ENCODE peak calls at places on chromosomes 3 and 15, in seven cellular contexts. T is K562, M is HCT116, J is SK-N-SH, O is H1, R is Panc1, N is GM12878. F is an unnamed sample.

GRCh38 chr15:86121568-86121967 is 41.9 kb downstream of the AGBL1 start:
- DNase-seq in R (no peak), O (no peak), T (no peak), N (no peak), M (no peak), J (no peak), F (peak)

GRCh38 chr3:132785292-132785691 is 63.1 kb upstream of the NPHP3 start:
- DNase-seq in T (no peak), N (no peak), M (no peak), J (no peak), R (no peak), O (no peak), F (no peak)

GRCh38 chr3:48077835-48078234 is 61.6 kb upstream of the MAP4 start:
- DNase-seq in N (no peak), T (no peak), M (no peak), O (no peak), R (no peak), J (no peak), F (no peak)

GRCh38 chr15:91885714-91886265 is 32.3 kb downstream of the SLCO3A1 start:
- DNase-seq in R (no peak), O (peak), N (no peak), J (peak), T (no peak), M (no peak), F (no peak)

GRCh38 chr15:101369676-101370075 is 74.6 kb upstream of the SNRPA1 start:
- DNase-seq in M (no peak), J (no peak), R (no peak), N (no peak), T (no peak), O (peak), F (no peak)

GRCh38 chr15:48674876-48675275 is 29.4 kb upstream of the FBN1 start:
- DNase-seq in J (no peak), M (no peak), R (no peak), N (no peak), T (no peak), O (no peak), F (no peak)

GRCh38 chr15:72155021-72155621 is 36.9 kb downstream of the SENP8 start:
- DNase-seq in R (no peak), T (no peak), M (no peak), J (peak), N (no peak), O (peak), F (no peak)

GRCh38 chr3:152257246-152258074 is 11.3 kb upstream of the MBNL1 start:
- DNase-seq in J (no peak), O (no peak), T (no peak), M (no peak), N (peak), R (no peak), F (no peak)

GRCh38 chr3:20608054-20608738 is 422.2 kb upstream of the SGO1 start:
- DNase-seq in N (no peak), T (no peak), R (no peak), J (no peak), M (no peak), O (no peak), F (no peak)

GRCh38 chr15:62219799-62220198 is 54.7 kb upstream of the C2CD4B start:
- DNase-seq in M (no peak), R (no peak), J (no peak), N (no peak), O (no peak), T (no peak), F (no peak)

GRCh38 chr3:58585994-58586393 is 8.8 kb upstream of the FAM107A start:
- DNase-seq in M (no peak), N (no peak), O (no peak), J (no peak), T (no peak), R (no peak), F (no peak)

GRCh38 chr3:168878655-168879054 is 782.9 kb upstream of the GOLIM4 start:
- DNase-seq in R (no peak), T (no peak), O (no peak), M (no peak), J (no peak), N (no peak), F (no peak)

GRCh38 chr3:11434697-11435096 is 162.5 kb downstream of the ATG7 start:
- DNase-seq in T (no peak), N (no peak), R (no peak), J (no peak), O (no peak), M (no peak), F (no peak)

GRCh38 chr3:11436775-11437174 is 164.6 kb downstream of the ATG7 start:
- DNase-seq in O (no peak), T (no peak), R (no peak), J (no peak), N (no peak), M (no peak), F (no peak)

GRCh38 chr3:11431319-11431718 is 159.1 kb downstream of the ATG7 start:
- DNase-seq in O (no peak), J (no peak), M (no peak), T (no peak), R (no peak), N (no peak), F (no peak)

GRCh38 chr3:11435420-11435819 is 163.2 kb downstream of the ATG7 start:
- DNase-seq in J (no peak), O (no peak), T (no peak), N (no peak), M (no peak), R (no peak), F (no peak)

DNA sequence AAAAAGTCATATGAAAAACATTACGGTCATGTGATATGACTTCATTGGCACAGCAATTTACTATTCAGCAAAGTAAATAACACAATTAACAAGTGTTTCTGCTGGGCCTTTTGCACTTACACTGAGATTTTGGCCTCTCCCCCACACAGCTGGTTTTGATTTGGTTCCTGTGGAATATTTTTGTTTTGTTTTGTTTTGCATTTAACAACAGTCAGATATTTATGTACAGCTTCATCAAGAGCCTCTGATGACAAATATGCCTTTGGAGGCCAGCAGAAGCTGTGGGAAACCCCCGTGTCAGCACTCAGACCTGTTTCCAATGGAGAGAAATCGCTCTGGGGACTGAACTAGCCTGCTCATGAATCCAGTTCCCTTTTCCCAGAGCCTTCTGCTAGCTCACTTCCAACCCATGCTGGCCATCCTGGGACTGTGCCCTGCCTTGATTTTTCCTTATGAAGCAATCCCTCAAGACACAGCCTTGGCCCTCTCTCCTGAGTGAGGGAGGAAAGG is 161.9 kb downstream of the ATG7 start:
- DNase-seq in R (no peak), J (peak), M (no peak), O (no peak), N (no peak), T (no peak), F (no peak)
- TF ChIP-seq SIN3A in R (no peak), J (no peak), M (no peak), O (no peak), N (no peak), T (no peak), F (no peak)

GRCh38 chr3:51968883-51969674 is 1.8 kb upstream of the PCBP4 start:
- DNase-seq in T (no peak), N (no peak), R (no peak), M (no peak), O (no peak), J (no peak), F (no peak)

GRCh38 chr3:51966941-51967383 is 292 bp downstream of the PCBP4 start:
- DNase-seq in R (no peak), M (no peak), O (peak), T (peak), N (no peak), J (peak), F (no peak)

GRCh38 chr3:51966486-51966885 is 768 bp downstream of the PCBP4 start:
- DNase-seq in T (no peak), J (no peak), N (no peak), R (no peak), M (no peak), O (no peak), F (no peak)

GRCh38 chr3:51968175-51968681 is 974 bp upstream of the PCBP4 start:
- DNase-seq in O (no peak), M (no peak), J (peak), T (peak), R (no peak), N (no peak), F (peak)

GRCh38 chr3:51967384-51968174 is at the start of gene PCBP4:
- DNase-seq in T (peak), O (peak), J (peak), R (no peak), N (no peak), M (no peak), F (peak)
- TF ChIP-seq SIN3A in T (no peak), O (no peak), J (no peak), R (peak), N (no peak), M (no peak), F (no peak)

GRCh38 chr3:97914390-97914789 is 57.8 kb downstream of the RIOX2 start:
- DNase-seq in M (peak), J (no peak), N (no peak), O (no peak), R (no peak), T (no peak), F (no peak)
- TF ChIP-seq SIN3A in M (no peak), J (no peak), N (no peak), O (no peak), R (no peak), T (no peak), F (no peak)

GRCh38 chr3:32336123-32336518 is 55.5 kb upstream of the CMTM7 start:
- DNase-seq in T (no peak), R (no peak), N (no peak), J (no peak), M (no peak), O (no peak), F (no peak)

GRCh38 chr3:32340039-32340438 is 51.6 kb upstream of the CMTM7 start:
- DNase-seq in O (no peak), R (peak), N (no peak), J (peak), T (peak), M (peak), F (peak)

GRCh38 chr3:32335365-32336122 is 56.1 kb upstream of the CMTM7 start:
- DNase-seq in R (no peak), T (no peak), N (no peak), J (no peak), M (no peak), O (no peak), F (no peak)

GRCh38 chr3:32337501-32337900 is 54.2 kb upstream of the CMTM7 start:
- DNase-seq in R (no peak), N (no peak), O (no peak), J (no peak), T (no peak), M (no peak), F (no peak)

DNA sequence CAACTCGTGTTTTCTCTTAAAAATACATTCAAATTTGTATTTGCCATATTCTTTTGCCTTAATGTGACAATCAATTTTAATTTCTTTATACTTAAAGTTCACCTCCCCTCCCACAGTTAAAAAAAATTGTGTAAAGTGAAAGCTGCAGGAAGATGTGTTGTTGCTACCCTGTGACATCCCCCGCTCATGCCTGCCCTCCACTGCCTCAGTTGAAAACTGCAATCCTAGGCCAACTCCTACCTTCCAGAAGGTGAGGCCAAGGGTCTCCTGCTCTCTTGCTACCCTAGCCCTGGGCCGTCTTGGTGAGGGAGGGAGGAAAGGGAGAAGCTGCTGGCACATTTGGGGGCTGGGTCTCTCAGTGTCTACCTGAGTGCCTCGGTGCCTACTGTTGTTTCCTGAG is 57.0 kb upstream of the CMTM7 start:
- DNase-seq in T (no peak), O (peak), R (no peak), M (no peak), J (no peak), N (no peak), F (no peak)
- TF ChIP-seq SIN3A in T (no peak), O (no peak), R (no peak), M (no peak), J (no peak), N (no peak), F (no peak)

DNA sequence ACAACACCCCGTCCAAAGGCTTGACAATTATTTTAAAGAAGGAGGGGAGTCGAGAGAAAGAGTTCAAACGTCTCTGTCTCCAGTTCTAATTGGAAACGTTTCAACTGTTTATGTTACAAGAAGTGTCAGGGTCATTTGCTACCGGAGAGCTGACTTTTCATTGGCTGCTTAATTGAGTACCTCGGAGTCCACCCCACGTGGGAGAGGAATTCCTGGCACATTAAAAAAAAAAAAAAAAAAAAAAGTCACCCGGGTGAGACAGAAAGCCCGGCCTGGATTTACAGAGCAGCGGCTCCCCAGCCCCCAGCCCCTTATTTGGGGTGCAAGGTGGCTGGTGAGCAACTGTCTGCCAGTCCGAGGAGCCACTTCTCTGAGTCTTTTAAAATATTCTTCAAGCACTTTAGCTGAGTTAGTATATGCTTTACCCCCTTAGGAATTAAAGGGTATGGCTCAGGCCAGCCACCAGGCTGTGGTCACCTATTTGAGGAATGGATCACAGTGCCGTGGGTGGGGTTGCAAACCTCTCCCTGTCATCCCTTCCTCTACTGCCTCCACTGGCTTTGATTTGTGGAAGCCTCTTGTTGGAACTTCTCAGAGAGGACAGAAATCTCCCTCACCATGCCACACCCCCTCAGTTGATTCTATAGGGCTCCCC is 3.9 kb upstream of the TLE3 start:
- DNase-seq in R (no peak), M (peak), O (peak), J (peak), T (peak), N (no peak), F (peak)
- TF ChIP-seq SIN3A in R (no peak), M (no peak), O (peak), J (no peak), T (no peak), N (no peak), F (no peak)

GRCh38 chr15:81171286-81171685 is 25.4 kb upstream of the IL16 start:
- DNase-seq in M (no peak), O (no peak), J (no peak), R (no peak), T (no peak), N (no peak), F (no peak)
- TF ChIP-seq SIN3A in M (no peak), O (no peak), J (no peak), R (no peak), T (no peak), N (no peak), F (no peak)

GRCh38 chr15:76139368-76140068 is 79.7 kb downstream of the TMEM266 start:
- DNase-seq in R (peak), J (peak), N (peak), O (peak), T (peak), M (peak), F (peak)
- TF ChIP-seq SIN3A in R (no peak), J (no peak), N (no peak), O (no peak), T (no peak), M (no peak), F (no peak)

DNA sequence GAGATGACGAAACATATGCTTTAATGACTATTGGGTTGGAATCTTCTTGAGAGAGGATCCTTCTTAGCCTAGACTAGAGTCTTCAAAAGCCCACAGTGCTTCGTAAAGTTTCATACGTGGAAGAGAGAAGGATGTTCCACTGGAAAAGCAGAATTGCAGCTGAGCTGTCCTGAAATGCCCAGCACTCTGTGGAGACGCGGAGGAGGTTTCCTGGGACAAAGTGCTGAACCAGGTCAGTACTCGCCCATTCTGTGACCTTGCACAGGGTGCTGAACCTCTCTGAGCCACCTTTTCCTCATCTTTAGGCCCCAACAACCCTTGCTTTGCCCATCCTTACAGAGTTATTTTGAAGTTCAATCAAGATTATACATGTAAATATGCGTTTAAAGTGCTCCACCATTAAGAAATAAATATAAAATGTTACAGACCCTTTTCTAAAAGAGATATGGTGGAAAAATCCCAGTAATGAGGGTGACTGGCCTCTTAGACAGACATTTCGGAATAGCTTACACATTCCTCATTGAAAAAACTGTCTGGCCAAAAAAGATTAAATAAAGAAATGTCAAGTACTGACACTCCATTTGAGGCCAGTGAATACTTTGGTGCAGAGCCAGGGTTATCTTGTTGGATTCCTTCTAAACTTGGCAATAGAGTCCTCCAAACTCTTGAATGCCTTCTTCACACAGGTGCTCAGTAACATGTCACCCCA is 4.2 kb upstream of the MAGEF1 start:
- DNase-seq in T (no peak), M (no peak), R (no peak), N (no peak), O (no peak), J (no peak), F (no peak)
- TF ChIP-seq SIN3A in T (no peak), M (no peak), R (no peak), N (no peak), O (no peak), J (no peak), F (no peak)